ENCODE peak calls at places on chromosomes 4 and X, in eight cellular contexts. C, D, I, P, E, F, R and M are unnamed samples.

GRCh38 chr4:6499241-6499605 is 26.8 kb upstream of the PPP2R2C start:
- DNase-seq in I (no peak), E (no peak), D (no peak), P (no peak), C (peak; percentile 74), F (no peak), R (no peak), M (no peak)

GRCh38 chr4:8704632-8705031 is 112.1 kb downstream of the CPZ start:
- DNase-seq in I (no peak), F (peak; percentile 8), E (no peak), R (no peak), C (peak; percentile 80), P (no peak), D (no peak), M (no peak)

GRCh38 chrX:52923781-52924241 is 26.7 kb downstream of the FAM156B start:
- DNase-seq in F (peak; percentile 64), D (no peak), E (no peak), P (no peak), R (peak; percentile 4), C (no peak), I (no peak), M (no peak)

GRCh38 chr4:7067147-7067522 is 729 bp downstream of the GRPEL1 start:
- DNase-seq in E (peak; percentile 24), D (no peak), C (no peak), F (peak; percentile 75), P (peak; percentile 40), I (no peak), R (no peak), M (no peak)

GRCh38 chr4:121655320-121656268 is 41.2 kb downstream of the ANXA5 start:
- DNase-seq in C (no peak), F (no peak), E (no peak), R (no peak), D (no peak), I (peak; percentile 6), P (no peak), M (no peak)

GRCh38 chr4:11782859-11783258 is 354.2 kb upstream of the HS3ST1 start:
- DNase-seq in F (no peak), D (no peak), I (no peak), E (no peak), P (no peak), C (no peak), R (no peak), M (no peak)

GRCh38 chrX:40154853-40155616 is 57.3 kb upstream of the BCOR start:
- DNase-seq in P (no peak), E (no peak), C (no peak), I (peak; percentile 66), D (no peak), F (peak; percentile 87), R (peak; percentile 31), M (no peak)

GRCh38 chr4:2862528-2862927 is 18.9 kb downstream of the ADD1 start:
- DNase-seq in E (no peak), I (no peak), F (peak; percentile 47), C (no peak), D (peak; percentile 6), R (peak; percentile 59), P (no peak), M (no peak)

GRCh38 chr4:40264995-40265909 is 68.4 kb downstream of the RHOH start:
- DNase-seq in P (peak; percentile 59), I (peak; percentile 49), R (no peak), F (no peak), C (no peak), D (no peak), E (no peak), M (no peak)

GRCh38 chr4:54192811-54193210 is 36.3 kb upstream of the PDGFRA start:
- DNase-seq in P (no peak), C (peak; percentile 86), F (no peak), I (no peak), E (no peak), D (no peak), R (no peak), M (no peak)

GRCh38 chr4:142404191-142404611 is 441.9 kb downstream of the INPP4B start:
- DNase-seq in P (no peak), E (no peak), R (peak; percentile 44), I (no peak), D (no peak), C (no peak), F (no peak), M (no peak)

GRCh38 chrX:57977992-57978391 is 67.7 kb upstream of the ZXDA start:
- DNase-seq in E (no peak), F (no peak), D (no peak), P (no peak), I (no peak), C (no peak), R (no peak), M (no peak)

GRCh38 chr4:185082549-185082948 is 60.5 kb upstream of the SLC25A4 start:
- DNase-seq in D (no peak), I (no peak), E (no peak), F (no peak), P (no peak), C (no peak), R (no peak), M (no peak)

GRCh38 chrX:19372170-19373033 is 28.7 kb downstream of the PDHA1 start:
- DNase-seq in C (no peak), D (peak; percentile 77), F (peak; percentile 58), I (peak; percentile 63), E (peak; percentile 29), R (peak; percentile 80), P (peak; percentile 63), M (no peak)

GRCh38 chr4:20333141-20333690 is 81.5 kb downstream of the SLIT2 start:
- DNase-seq in D (no peak), R (no peak), P (no peak), E (no peak), I (no peak), F (no peak), C (no peak), M (no peak)

GRCh38 chr4:140186651-140187315 is 32.8 kb upstream of the MAML3 start:
- DNase-seq in D (peak; percentile 46), I (no peak), C (no peak), R (peak; percentile 63), E (no peak), F (no peak), P (no peak), M (no peak)

GRCh38 chr4:185803015-185803414 is 9.0 kb downstream of the SORBS2 start:
- DNase-seq in P (no peak), F (no peak), E (no peak), R (peak; percentile 13), C (no peak), D (no peak), I (no peak), M (no peak)

GRCh38 chr4:22315643-22316042 is 200.2 kb downstream of the ADGRA3 start:
- DNase-seq in P (no peak), E (no peak), R (peak; percentile 12), C (no peak), D (no peak), I (no peak), F (no peak), M (no peak)